ENCODE peak calls at places on chromosomes 16 and 17, in ten cellular contexts. U is AG09319, N is natural killer cell, B is astrocyte of the cerebellum, T is coronary artery, E is choroid plexus epithelial cell, G is WTC11, O is astrocyte, H is gastrocnemius medialis, Y is endodermal cell. S is an unnamed sample.
A peak's percentile ranks its signal among the peaks of the same experiment; 100 is the strongest.

GRCh38 chr16:55567382-55567781 is 898 bp downstream of the CAPNS2 start:
- DNase-seq in U (no peak), N (no peak), B (no peak), T (no peak), E (peak; percentile 85), G (no peak), O (peak; percentile 3), H (peak; percentile 12), Y (no peak), S (no peak)

GRCh38 chr16:60755907-60756306 is 1280.3 kb downstream of the CDH8 start:
- DNase-seq in U (no peak), N (no peak), B (peak; percentile 4), T (no peak), E (no peak), G (no peak), O (no peak), H (no peak), Y (no peak), S (no peak)

GRCh38 chr17:79931517-79932309 is 92.5 kb upstream of the CBX4 start:
- DNase-seq in U (no peak), N (no peak), B (no peak), T (no peak), E (no peak), G (no peak), O (peak; percentile 31), H (no peak), Y (no peak), S (no peak)

GRCh38 chr17:31373150-31374082 is 18.1 kb upstream of the RAB11FIP4 start:
- DNase-seq in U (peak; percentile 32), N (no peak), B (peak; percentile 53), T (no peak), E (peak; percentile 86), G (no peak), O (peak; percentile 34), H (no peak), Y (no peak), S (no peak)

GRCh38 chr16:73131153-73131862 is 83.4 kb upstream of the ZFHX3 start:
- DNase-seq in U (no peak), N (no peak), B (no peak), T (no peak), E (peak; percentile 4), G (no peak), O (no peak), H (no peak), Y (no peak), S (no peak)

GRCh38 chr17:39187152-39187830 is 10.2 kb downstream of the CACNB1 start:
- DNase-seq in U (no peak), N (no peak), B (no peak), T (no peak), E (no peak), G (no peak), O (no peak), H (no peak), Y (no peak), S (no peak)

GRCh38 chr16:74773431-74774222 is 993 bp downstream of the FA2H start:
- DNase-seq in U (no peak), N (no peak), B (no peak), T (no peak), E (no peak), G (no peak), O (no peak), H (no peak), Y (no peak), S (no peak)

GRCh38 chr17:28475151-28475900 is 1.9 kb downstream of the SLC13A2 start:
- DNase-seq in U (no peak), N (no peak), B (no peak), T (no peak), E (peak; percentile 26), G (no peak), O (no peak), H (no peak), Y (no peak), S (no peak)

GRCh38 chr16:49608801-49609200 is 235.2 kb downstream of the C16orf78 start:
- DNase-seq in U (no peak), N (no peak), B (peak; percentile 27), T (peak; percentile 45), E (peak; percentile 83), G (no peak), O (peak; percentile 58), H (peak; percentile 45), Y (peak; percentile 72), S (no peak)

GRCh38 chr17:76565728-76566612 is 19.7 kb downstream of the ST6GALNAC2 start:
- DNase-seq in U (no peak), N (no peak), B (no peak), T (no peak), E (no peak), G (no peak), O (no peak), H (no peak), Y (peak; percentile 59), S (no peak)

GRCh38 chr16:30382398-30383015 is at the start of gene SEPTIN1:
- DNase-seq in U (no peak), N (peak; percentile 70), B (no peak), T (no peak), E (no peak), G (no peak), O (no peak), H (no peak), Y (no peak), S (no peak)

GRCh38 chr16:29745126-29745852 is 501 bp downstream of the C16orf54 start:
- DNase-seq in U (no peak), N (no peak), B (no peak), T (no peak), E (no peak), G (no peak), O (no peak), H (no peak), Y (no peak), S (no peak)

GRCh38 chr16:3051009-3051408 is 4.6 kb downstream of the MMP25 start:
- DNase-seq in U (no peak), N (no peak), B (no peak), T (no peak), E (no peak), G (no peak), O (no peak), H (no peak), Y (no peak), S (no peak)

GRCh38 chr16:88681084-88681680 is 5.1 kb downstream of the SNAI3 start:
- DNase-seq in U (no peak), N (no peak), B (no peak), T (no peak), E (no peak), G (peak; percentile 79), O (no peak), H (no peak), Y (peak; percentile 90), S (no peak)

GRCh38 chr17:74199306-74200092 is 4.0 kb upstream of the RPL38 start:
- DNase-seq in U (no peak), N (peak; percentile 64), B (no peak), T (no peak), E (peak; percentile 65), G (peak; percentile 83), O (no peak), H (peak; percentile 31), Y (peak; percentile 97), S (peak; percentile 74)

GRCh38 chr17:6376901-6377300 is 58.0 kb downstream of the AIPL1 start:
- DNase-seq in U (no peak), N (no peak), B (no peak), T (no peak), E (no peak), G (no peak), O (no peak), H (no peak), Y (no peak), S (no peak)

GRCh38 chr17:6377906-6378305 is 57.0 kb downstream of the AIPL1 start:
- DNase-seq in U (no peak), N (no peak), B (no peak), T (no peak), E (no peak), G (no peak), O (no peak), H (no peak), Y (no peak), S (no peak)

GRCh38 chr17:6374761-6375312 is 60.1 kb downstream of the AIPL1 start:
- DNase-seq in U (no peak), N (no peak), B (no peak), T (no peak), E (peak; percentile 22), G (peak; percentile 33), O (peak; percentile 84), H (no peak), Y (peak; percentile 76), S (no peak)

DNA sequence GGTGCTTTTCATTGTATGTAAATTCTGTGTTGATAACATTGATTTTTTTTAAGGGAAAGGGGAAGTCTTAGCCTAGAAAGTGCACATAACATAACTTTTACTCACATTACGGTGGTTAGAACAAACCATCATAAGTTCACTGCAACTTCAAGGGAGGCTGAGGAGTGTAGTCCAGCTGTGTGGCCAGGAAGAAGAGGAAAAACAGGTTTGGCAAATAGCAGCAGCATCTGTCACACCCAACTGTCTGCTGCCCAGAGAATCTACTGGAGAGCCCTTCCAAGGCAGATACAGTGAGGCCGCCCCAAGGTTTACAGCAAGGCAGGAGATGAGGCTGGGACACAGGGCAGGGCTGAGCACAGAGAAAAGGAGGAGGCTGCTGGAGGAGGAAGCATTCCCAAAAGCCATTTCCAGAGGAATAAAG is 60.6 kb downstream of the AIPL1 start:
- DNase-seq in U (no peak), N (no peak), B (no peak), T (no peak), E (no peak), G (no peak), O (peak; percentile 67), H (no peak), Y (peak; percentile 64), S (no peak)
- TF ChIP-seq CTCF in U (no peak), N (no peak), B (no peak), T (no peak), E (no peak), G (no peak), O (no peak), H (no peak), Y (no peak), S (no peak)

DNA sequence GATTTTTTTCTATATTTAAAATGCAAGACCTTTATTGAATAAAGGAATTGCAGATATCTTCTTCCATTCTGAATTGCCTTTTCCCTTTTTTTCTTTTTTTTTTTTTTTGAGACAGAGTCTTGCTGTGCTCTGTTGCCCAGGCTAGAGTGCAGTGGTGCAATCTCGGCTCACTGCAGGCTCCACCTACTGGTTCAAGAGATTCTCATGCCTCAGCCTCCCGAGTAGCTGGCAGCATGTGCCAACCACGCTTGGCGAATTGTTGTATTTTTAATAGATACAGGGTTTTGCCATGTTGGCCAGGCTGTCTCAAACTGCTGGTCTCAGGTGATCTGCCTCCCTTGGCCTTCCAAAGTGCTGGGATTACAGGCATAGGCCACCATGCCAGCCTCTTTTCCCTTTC is 151.5 kb downstream of the CEP112 start:
- DNase-seq in U (no peak), N (no peak), B (no peak), T (no peak), E (peak; percentile 2), G (peak; percentile 13), O (no peak), H (no peak), Y (peak; percentile 65), S (no peak)
- TF ChIP-seq CTCF in U (no peak), N (no peak), B (no peak), T (no peak), E (peak; percentile 19), G (no peak), O (no peak), H (no peak), Y (peak; percentile 61), S (peak; percentile 10)

GRCh38 chr17:64202683-64203430 is 60.2 kb downstream of the TEX2 start:
- DNase-seq in U (no peak), N (no peak), B (peak; percentile 48), T (no peak), E (peak; percentile 84), G (no peak), O (peak; percentile 86), H (peak; percentile 80), Y (no peak), S (no peak)
- TF ChIP-seq CTCF in U (no peak), N (no peak), B (no peak), T (no peak), E (no peak), G (no peak), O (no peak), H (no peak), Y (no peak), S (no peak)

GRCh38 chr17:45584092-45585036 is 93.8 kb upstream of the PLEKHM1 start:
- DNase-seq in U (no peak), N (peak; percentile 53), B (no peak), T (peak; percentile 81), E (peak; percentile 3), G (peak; percentile 72), O (peak; percentile 48), H (peak; percentile 48), Y (peak; percentile 92), S (peak; percentile 70)
- TF ChIP-seq CTCF in U (no peak), N (no peak), B (no peak), T (no peak), E (no peak), G (no peak), O (no peak), H (no peak), Y (no peak), S (no peak)

S was measured in progenitor cell of endocrine pancreas.